ENCODE peak calls at places on chromosomes 7 and 10, in nine cellular contexts. One of them, this sample, is unnamed.

GRCh38 chr7:70044525-70044924 is 446.2 kb downstream of the AUTS2 start:
- DNase-seq in SK-N-SH: no peak
- DNase-seq in IMR-90: no peak
- DNase-seq in fibroblast of lung: no peak
- DNase-seq in K562: no peak
- DNase-seq in mammary epithelial cell: no peak
- DNase-seq in A549: no peak
- DNase-seq in HCT116: no peak
- DNase-seq in GM23338: no peak
- DNase-seq in this sample: no peak

GRCh38 chr7:4809091-4809591 is 33.7 kb downstream of the AP5Z1 start:
- DNase-seq in K562: no peak
- DNase-seq in IMR-90: no peak
- DNase-seq in mammary epithelial cell: no peak
- DNase-seq in SK-N-SH: no peak
- DNase-seq in A549: no peak
- DNase-seq in GM23338: no peak
- DNase-seq in HCT116: no peak
- DNase-seq in fibroblast of lung: no peak
- DNase-seq in this sample: no peak

GRCh38 chr10:1123198-1123597 is 67.0 kb downstream of the WDR37 start:
- DNase-seq in IMR-90: no peak
- DNase-seq in mammary epithelial cell: no peak
- DNase-seq in HCT116: no peak
- DNase-seq in K562: no peak
- DNase-seq in A549: no peak
- DNase-seq in fibroblast of lung: no peak
- DNase-seq in SK-N-SH: no peak
- DNase-seq in GM23338: no peak
- DNase-seq in this sample: no peak

GRCh38 chr7:44530990-44531389 is 10.1 kb downstream of the NPC1L1 start:
- DNase-seq in A549: no peak
- DNase-seq in K562: peak; percentile 8
- DNase-seq in mammary epithelial cell: no peak
- DNase-seq in HCT116: no peak
- DNase-seq in fibroblast of lung: no peak
- DNase-seq in SK-N-SH: no peak
- DNase-seq in IMR-90: no peak
- DNase-seq in GM23338: no peak
- DNase-seq in this sample: no peak

GRCh38 chr7:24932815-24933214 is 47.2 kb downstream of the OSBPL3 start:
- DNase-seq in SK-N-SH: no peak
- DNase-seq in mammary epithelial cell: no peak
- DNase-seq in HCT116: no peak
- DNase-seq in GM23338: no peak
- DNase-seq in K562: no peak
- DNase-seq in IMR-90: no peak
- DNase-seq in fibroblast of lung: peak; percentile 68
- DNase-seq in A549: no peak
- DNase-seq in this sample: no peak

GRCh38 chr7:16883918-16884317 is 2.1 kb upstream of the AGR3 start:
- DNase-seq in mammary epithelial cell: no peak
- DNase-seq in fibroblast of lung: no peak
- DNase-seq in HCT116: no peak
- DNase-seq in GM23338: no peak
- DNase-seq in A549: no peak
- DNase-seq in SK-N-SH: no peak
- DNase-seq in K562: no peak
- DNase-seq in IMR-90: no peak
- DNase-seq in this sample: no peak

GRCh38 chr10:15348579-15348978 is 22.5 kb downstream of the FAM171A1 start:
- DNase-seq in K562: no peak
- DNase-seq in SK-N-SH: no peak
- DNase-seq in mammary epithelial cell: no peak
- DNase-seq in IMR-90: peak; percentile 41
- DNase-seq in fibroblast of lung: no peak
- DNase-seq in A549: no peak
- DNase-seq in HCT116: no peak
- DNase-seq in GM23338: peak; percentile 15
- DNase-seq in this sample: no peak

GRCh38 chr10:84184517-84184916 is 9.8 kb upstream of the CDHR1 start:
- DNase-seq in SK-N-SH: no peak
- DNase-seq in IMR-90: no peak
- DNase-seq in fibroblast of lung: no peak
- DNase-seq in GM23338: no peak
- DNase-seq in A549: no peak
- DNase-seq in HCT116: no peak
- DNase-seq in K562: peak; percentile 35
- DNase-seq in mammary epithelial cell: no peak
- DNase-seq in this sample: no peak

GRCh38 chr10:46556515-46557318 is at the start of gene GPRIN2:
- DNase-seq in K562: no peak
- DNase-seq in HCT116: no peak
- DNase-seq in mammary epithelial cell: no peak
- DNase-seq in GM23338: peak; percentile 93
- DNase-seq in A549: peak; percentile 28
- DNase-seq in IMR-90: no peak
- DNase-seq in SK-N-SH: peak; percentile 82
- DNase-seq in fibroblast of lung: no peak
- DNase-seq in this sample: peak; percentile 31

GRCh38 chr7:76155938-76156337 is 45.8 kb upstream of the SRRM3 start:
- DNase-seq in SK-N-SH: no peak
- DNase-seq in HCT116: no peak
- DNase-seq in IMR-90: peak; percentile 56
- DNase-seq in mammary epithelial cell: peak; percentile 49
- DNase-seq in GM23338: no peak
- DNase-seq in K562: no peak
- DNase-seq in A549: no peak
- DNase-seq in fibroblast of lung: peak; percentile 18
- DNase-seq in this sample: no peak

GRCh38 chr7:71227126-71227525 is 95.2 kb downstream of the GALNT17 start:
- DNase-seq in fibroblast of lung: no peak
- DNase-seq in GM23338: no peak
- DNase-seq in K562: no peak
- DNase-seq in IMR-90: no peak
- DNase-seq in A549: no peak
- DNase-seq in SK-N-SH: no peak
- DNase-seq in mammary epithelial cell: no peak
- DNase-seq in HCT116: no peak
- DNase-seq in this sample: no peak

GRCh38 chr7:101173752-101174244 is 6.3 kb downstream of the NAT16 start:
- DNase-seq in IMR-90: no peak
- DNase-seq in fibroblast of lung: no peak
- DNase-seq in HCT116: peak; percentile 80
- DNase-seq in GM23338: peak; percentile 91
- DNase-seq in SK-N-SH: peak; percentile 80
- DNase-seq in A549: peak; percentile 59
- DNase-seq in mammary epithelial cell: no peak
- DNase-seq in K562: peak; percentile 95
- DNase-seq in this sample: peak; percentile 75

GRCh38 chr7:78149787-78150186 is 351.2 kb downstream of the PHTF2 start:
- DNase-seq in mammary epithelial cell: no peak
- DNase-seq in SK-N-SH: no peak
- DNase-seq in K562: no peak
- DNase-seq in A549: no peak
- DNase-seq in HCT116: no peak
- DNase-seq in fibroblast of lung: peak; percentile 90
- DNase-seq in GM23338: no peak
- DNase-seq in IMR-90: peak; percentile 85
- DNase-seq in this sample: no peak

GRCh38 chr10:121540773-121541395 is 57.4 kb downstream of the FGFR2 start:
- DNase-seq in SK-N-SH: no peak
- DNase-seq in fibroblast of lung: no peak
- DNase-seq in K562: no peak
- DNase-seq in IMR-90: no peak
- DNase-seq in HCT116: no peak
- DNase-seq in GM23338: no peak
- DNase-seq in A549: no peak
- DNase-seq in mammary epithelial cell: no peak
- DNase-seq in this sample: no peak

GRCh38 chr7:29839302-29839701 is 33.0 kb downstream of the WIPF3 start:
- DNase-seq in fibroblast of lung: peak; percentile 79
- DNase-seq in IMR-90: peak; percentile 66
- DNase-seq in SK-N-SH: peak; percentile 28
- DNase-seq in HCT116: no peak
- DNase-seq in K562: peak; percentile 37
- DNase-seq in GM23338: no peak
- DNase-seq in mammary epithelial cell: peak; percentile 4
- DNase-seq in A549: peak; percentile 16
- DNase-seq in this sample: no peak
- TF ChIP-seq CTCF in fibroblast of lung: no peak
- TF ChIP-seq CTCF in IMR-90: no peak
- TF ChIP-seq CTCF in SK-N-SH: no peak
- TF ChIP-seq CTCF in HCT116: no peak
- TF ChIP-seq CTCF in K562: peak; percentile 48
- TF ChIP-seq CTCF in GM23338: no peak
- TF ChIP-seq CTCF in mammary epithelial cell: no peak
- TF ChIP-seq CTCF in A549: no peak
- TF ChIP-seq CTCF in this sample: no peak

GRCh38 chr10:87552248-87552914 is 47.7 kb downstream of the MINPP1 start:
- DNase-seq in GM23338: no peak
- DNase-seq in HCT116: no peak
- DNase-seq in mammary epithelial cell: peak; percentile 16
- DNase-seq in IMR-90: peak; percentile 51
- DNase-seq in SK-N-SH: no peak
- DNase-seq in K562: no peak
- DNase-seq in fibroblast of lung: peak; percentile 53
- DNase-seq in A549: no peak
- DNase-seq in this sample: no peak

GRCh38 chr10:87551324-87551723 is 46.6 kb downstream of the MINPP1 start:
- DNase-seq in SK-N-SH: no peak
- DNase-seq in fibroblast of lung: peak; percentile 61
- DNase-seq in K562: no peak
- DNase-seq in A549: no peak
- DNase-seq in HCT116: no peak
- DNase-seq in mammary epithelial cell: no peak
- DNase-seq in IMR-90: no peak
- DNase-seq in GM23338: no peak
- DNase-seq in this sample: no peak

GRCh38 chr10:87546971-87547413 is 42.3 kb downstream of the MINPP1 start:
- DNase-seq in GM23338: no peak
- DNase-seq in K562: no peak
- DNase-seq in IMR-90: no peak
- DNase-seq in A549: no peak
- DNase-seq in HCT116: no peak
- DNase-seq in mammary epithelial cell: no peak
- DNase-seq in fibroblast of lung: peak; percentile 20
- DNase-seq in SK-N-SH: no peak
- DNase-seq in this sample: peak; percentile 76

GRCh38 chr10:87547734-87548311 is 43.1 kb downstream of the MINPP1 start:
- DNase-seq in GM23338: peak; percentile 21
- DNase-seq in HCT116: no peak
- DNase-seq in A549: no peak
- DNase-seq in mammary epithelial cell: peak; percentile 23
- DNase-seq in IMR-90: peak; percentile 91
- DNase-seq in K562: no peak
- DNase-seq in SK-N-SH: no peak
- DNase-seq in fibroblast of lung: peak; percentile 94
- DNase-seq in this sample: peak; percentile 87

DNA sequence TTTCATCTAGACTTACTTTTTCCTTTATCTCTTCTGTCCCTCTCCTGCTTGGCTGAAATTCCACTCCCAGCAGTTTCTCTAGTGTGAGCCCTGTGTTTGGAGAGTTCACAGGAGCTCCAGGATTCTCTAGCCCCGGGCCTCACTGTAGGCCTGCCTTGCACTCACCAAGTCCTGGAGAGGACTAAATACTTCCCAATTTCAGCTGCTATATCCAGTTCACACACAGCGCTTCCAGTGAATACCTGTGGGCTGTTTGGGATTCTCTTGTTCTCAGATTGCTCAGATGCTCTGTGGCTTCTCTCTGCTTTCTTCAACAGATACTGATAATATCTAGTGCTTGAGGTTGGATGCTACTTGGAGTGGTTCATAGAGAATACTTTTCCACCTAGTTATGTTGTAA is 46.0 kb downstream of the MINPP1 start:
- DNase-seq in GM23338: peak; percentile 34
- DNase-seq in SK-N-SH: no peak
- DNase-seq in HCT116: no peak
- DNase-seq in IMR-90: no peak
- DNase-seq in A549: no peak
- DNase-seq in K562: no peak
- DNase-seq in fibroblast of lung: peak; percentile 84
- DNase-seq in mammary epithelial cell: peak; percentile 16
- DNase-seq in this sample: no peak
- H3K27ac ChIP-seq in GM23338: no peak overlapping the region
- H3K27ac ChIP-seq in SK-N-SH: no peak overlapping the region
- H3K27ac ChIP-seq in HCT116: no peak overlapping the region
- H3K27ac ChIP-seq in IMR-90: no peak overlapping the region
- H3K27ac ChIP-seq in A549: no peak overlapping the region
- H3K27ac ChIP-seq in K562: no peak overlapping the region
- H3K27ac ChIP-seq in fibroblast of lung: no peak overlapping the region
- H3K27ac ChIP-seq in mammary epithelial cell: no peak overlapping the region
- H3K27ac ChIP-seq in this sample: no peak overlapping the region

GRCh38 chr7:154842608-154843007 is 160.3 kb downstream of the PAXIP1 start:
- DNase-seq in mammary epithelial cell: no peak
- DNase-seq in SK-N-SH: peak; percentile 60
- DNase-seq in IMR-90: no peak
- DNase-seq in HCT116: no peak
- DNase-seq in K562: no peak
- DNase-seq in fibroblast of lung: peak; percentile 8
- DNase-seq in A549: no peak
- DNase-seq in GM23338: no peak
- DNase-seq in this sample: peak; percentile 37
- H3K4me2 ChIP-seq in mammary epithelial cell: no peak overlapping the region
- H3K4me2 ChIP-seq in SK-N-SH: no peak overlapping the region
- H3K4me2 ChIP-seq in IMR-90: no peak overlapping the region
- H3K4me2 ChIP-seq in HCT116: no peak overlapping the region
- H3K4me2 ChIP-seq in K562: no peak overlapping the region
- H3K4me2 ChIP-seq in fibroblast of lung: no peak overlapping the region
- H3K4me2 ChIP-seq in A549: no peak overlapping the region
- H3K4me2 ChIP-seq in GM23338: no peak overlapping the region
- H3K4me2 ChIP-seq in this sample: no peak overlapping the region

GRCh38 chr7:107661081-107661864 is 645 bp downstream of the SLC26A4 start:
- DNase-seq in IMR-90: peak; percentile 45
- DNase-seq in mammary epithelial cell: peak; percentile 70
- DNase-seq in SK-N-SH: peak; percentile 84
- DNase-seq in fibroblast of lung: peak; percentile 63
- DNase-seq in HCT116: no peak
- DNase-seq in GM23338: peak; percentile 84
- DNase-seq in A549: no peak
- DNase-seq in K562: no peak
- DNase-seq in this sample: peak; percentile 39
- TF ChIP-seq CTCF in IMR-90: no peak
- TF ChIP-seq CTCF in mammary epithelial cell: peak; percentile 33
- TF ChIP-seq CTCF in SK-N-SH: no peak
- TF ChIP-seq CTCF in fibroblast of lung: no peak
- TF ChIP-seq CTCF in HCT116: no peak
- TF ChIP-seq CTCF in GM23338: no peak
- TF ChIP-seq CTCF in A549: no peak
- TF ChIP-seq CTCF in K562: no peak
- TF ChIP-seq CTCF in this sample: peak; percentile 16

GRCh38 chr10:97371696-97372095 is 29.4 kb downstream of the RRP12 start:
- DNase-seq in GM23338: no peak
- DNase-seq in SK-N-SH: no peak
- DNase-seq in IMR-90: no peak
- DNase-seq in A549: no peak
- DNase-seq in mammary epithelial cell: no peak
- DNase-seq in K562: no peak
- DNase-seq in fibroblast of lung: no peak
- DNase-seq in HCT116: no peak
- DNase-seq in this sample: no peak
- H3K27ac ChIP-seq in GM23338: no peak overlapping the region
- H3K27ac ChIP-seq in SK-N-SH: no peak overlapping the region
- H3K27ac ChIP-seq in IMR-90: no peak overlapping the region
- H3K27ac ChIP-seq in A549: no peak overlapping the region
- H3K27ac ChIP-seq in mammary epithelial cell: no peak overlapping the region
- H3K27ac ChIP-seq in K562: no peak overlapping the region
- H3K27ac ChIP-seq in fibroblast of lung: no peak overlapping the region
- H3K27ac ChIP-seq in HCT116: no peak overlapping the region
- H3K27ac ChIP-seq in this sample: no peak overlapping the region